ENCODE peak calls at places on chromosomes 12 and 14, in seven cellular contexts. E is MCF 10A; U is KG1; Z is activated effector memory CD4-positive, alpha-beta T cell treated with anti-CD3 and anti-CD28 coated beads, Interleukin-2, amount 50 U/mL, for 16 hours; T is NCI-H1694 treated with DMSO at 0.1 percent for 48 hours; Y is fibroblast of mammary gland; A is occipital lobe. V is an unnamed sample.

GRCh38 chr12:32273712-32274111 is 125.6 kb upstream of the FGD4 start:
- DNase-seq in E (no peak), U (no peak), Z (peak; percentile 65), T (no peak), Y (no peak), A (no peak), V (no peak)

GRCh38 chr12:104136577-104136976 is 1.4 kb downstream of the NFYB start:
- DNase-seq in E (peak; percentile 8), U (no peak), Z (no peak), T (no peak), Y (peak; percentile 50), A (no peak), V (no peak)

GRCh38 chr12:121005346-121005815 is 10.9 kb downstream of the C12orf43 start:
- DNase-seq in E (peak; percentile 53), U (no peak), Z (peak; percentile 77), T (peak; percentile 3), Y (peak; percentile 53), A (no peak), V (no peak)

GRCh38 chr14:30779210-30779609 is 95.1 kb upstream of the COCH start:
- DNase-seq in E (peak; percentile 42), U (no peak), Z (no peak), T (no peak), Y (peak; percentile 48), A (no peak), V (no peak)

GRCh38 chr12:50401383-50402155 is 884 bp downstream of the LARP4 start:
- DNase-seq in E (peak; percentile 49), U (peak; percentile 49), Z (no peak), T (peak; percentile 18), Y (peak; percentile 69), A (no peak), V (peak; percentile 63)

GRCh38 chr12:117587646-117588287 is 226.3 kb upstream of the NOS1 start:
- DNase-seq in E (peak; percentile 65), U (peak; percentile 19), Z (peak; percentile 79), T (peak; percentile 36), Y (no peak), A (no peak), V (peak; percentile 30)

GRCh38 chr12:63093711-63094110 is 57.3 kb downstream of the AVPR1A start:
- DNase-seq in E (no peak), U (no peak), Z (no peak), T (no peak), Y (no peak), A (no peak), V (no peak)

GRCh38 chr14:32200368-32201195 is 1.3 kb upstream of the RNU6-7 start:
- DNase-seq in E (no peak), U (peak; percentile 36), Z (no peak), T (no peak), Y (no peak), A (no peak), V (no peak)

GRCh38 chr12:124167141-124167540 is 127.8 kb upstream of the RFLNA start:
- DNase-seq in E (no peak), U (no peak), Z (no peak), T (no peak), Y (no peak), A (no peak), V (no peak)

GRCh38 chr14:71497645-71498086 is 434.6 kb upstream of the RGS6 start:
- DNase-seq in E (peak; percentile 39), U (no peak), Z (no peak), T (no peak), Y (peak; percentile 74), A (no peak), V (no peak)

GRCh38 chr12:104219361-104219892 is 3.8 kb downstream of the TXNRD1 start:
- DNase-seq in E (peak; percentile 90), U (no peak), Z (no peak), T (no peak), Y (peak; percentile 97), A (no peak), V (no peak)

GRCh38 chr14:100640481-100641273 is 53.5 kb upstream of the BEGAIN start:
- DNase-seq in E (no peak), U (peak; percentile 81), Z (peak; percentile 87), T (no peak), Y (no peak), A (no peak), V (no peak)

GRCh38 chr12:79121486-79121885 is 256.9 kb downstream of the SYT1 start:
- DNase-seq in E (peak; percentile 34), U (no peak), Z (no peak), T (no peak), Y (no peak), A (no peak), V (no peak)